ENCODE peak calls at places on chromosome 12, in four cellular contexts. Q, S, O and Y are unnamed samples.

GRCh38 chr12:65368071-65368470 is 89.6 kb downstream of the MSRB3 start:
- DNase-seq in S (no peak), O (no peak), Q (no peak), Y (no peak)

GRCh38 chr12:62260733-62261683 is 804 bp downstream of the USP15 start:
- DNase-seq in Q (peak; percentile 37), O (peak; percentile 29), S (no peak), Y (peak; percentile 35)

GRCh38 chr12:102435827-102436436 is 44.4 kb downstream of the IGF1 start:
- DNase-seq in O (no peak), S (no peak), Q (no peak), Y (no peak)

GRCh38 chr12:123723011-123723410 is 10.9 kb downstream of the ATP6V0A2 start:
- DNase-seq in S (no peak), Q (no peak), O (no peak), Y (no peak)

GRCh38 chr12:21773263-21773741 is 1.2 kb downstream of the KCNJ8 start:
- DNase-seq in Q (peak; percentile 56), S (no peak), O (peak; percentile 27), Y (no peak)

GRCh38 chr12:69602954-69603353 is 7.8 kb downstream of the LRRC10 start:
- DNase-seq in Q (peak; percentile 10), S (no peak), O (no peak), Y (no peak)

GRCh38 chr12:117387832-117388231 is 26.4 kb upstream of the NOS1 start:
- DNase-seq in S (no peak), Q (no peak), O (no peak), Y (no peak)

GRCh38 chr12:6955462-6956331 is 4.5 kb downstream of the PTPN6 start:
- DNase-seq in O (no peak), S (no peak), Q (no peak), Y (no peak)

GRCh38 chr12:121970901-121971300 is 50.8 kb upstream of the BCL7A start:
- DNase-seq in O (no peak), S (no peak), Q (no peak), Y (no peak)

GRCh38 chr12:55706840-55707671 is 648 bp downstream of the ITGA7 start:
- DNase-seq in S (no peak), Q (no peak), O (no peak), Y (no peak)

GRCh38 chr12:55705802-55706402 is 1.8 kb downstream of the ITGA7 start:
- DNase-seq in Q (peak; percentile 27), S (no peak), O (no peak), Y (no peak)

GRCh38 chr12:55712154-55712553 is 3.7 kb upstream of the BLOC1S1 start:
- DNase-seq in S (no peak), O (no peak), Q (no peak), Y (no peak)

GRCh38 chr12:55707841-55708694 is at the start of gene ITGA7:
- DNase-seq in O (no peak), Q (no peak), S (no peak), Y (peak; percentile 81)

DNA sequence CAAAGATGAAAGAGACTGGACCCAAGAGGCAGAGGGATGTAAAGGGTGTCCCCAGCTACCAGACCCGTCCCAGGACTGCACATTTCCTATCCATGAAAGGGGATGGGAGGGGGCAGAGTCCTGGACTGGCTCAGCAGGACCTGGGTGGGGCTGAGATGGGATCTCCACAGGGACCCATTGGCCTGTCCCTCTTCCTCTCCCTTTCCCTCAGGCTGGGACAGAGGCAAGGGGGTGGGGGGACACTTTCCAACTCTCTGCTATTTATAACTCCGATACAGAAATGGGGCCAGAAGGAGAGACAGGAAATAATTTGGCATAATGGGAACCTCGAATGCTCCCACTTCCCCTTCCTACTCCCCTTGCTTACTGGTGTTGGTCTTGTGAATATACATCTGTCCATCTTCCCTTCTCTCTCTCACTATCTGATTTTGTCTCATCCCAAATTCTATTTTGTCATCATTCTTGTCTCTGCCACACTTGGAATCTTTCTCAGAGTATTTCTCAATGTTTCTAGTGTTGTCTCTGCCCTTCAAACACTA is 1.1 kb upstream of the ITGA7 start:
- DNase-seq in S (no peak), O (no peak), Q (no peak), Y (no peak)
- H3K27ac ChIP-seq in S (peak overlapping the region; percentile 69), O (no peak overlapping the region), Q (no peak overlapping the region), Y (peak overlapping the region; percentile 67)

DNA sequence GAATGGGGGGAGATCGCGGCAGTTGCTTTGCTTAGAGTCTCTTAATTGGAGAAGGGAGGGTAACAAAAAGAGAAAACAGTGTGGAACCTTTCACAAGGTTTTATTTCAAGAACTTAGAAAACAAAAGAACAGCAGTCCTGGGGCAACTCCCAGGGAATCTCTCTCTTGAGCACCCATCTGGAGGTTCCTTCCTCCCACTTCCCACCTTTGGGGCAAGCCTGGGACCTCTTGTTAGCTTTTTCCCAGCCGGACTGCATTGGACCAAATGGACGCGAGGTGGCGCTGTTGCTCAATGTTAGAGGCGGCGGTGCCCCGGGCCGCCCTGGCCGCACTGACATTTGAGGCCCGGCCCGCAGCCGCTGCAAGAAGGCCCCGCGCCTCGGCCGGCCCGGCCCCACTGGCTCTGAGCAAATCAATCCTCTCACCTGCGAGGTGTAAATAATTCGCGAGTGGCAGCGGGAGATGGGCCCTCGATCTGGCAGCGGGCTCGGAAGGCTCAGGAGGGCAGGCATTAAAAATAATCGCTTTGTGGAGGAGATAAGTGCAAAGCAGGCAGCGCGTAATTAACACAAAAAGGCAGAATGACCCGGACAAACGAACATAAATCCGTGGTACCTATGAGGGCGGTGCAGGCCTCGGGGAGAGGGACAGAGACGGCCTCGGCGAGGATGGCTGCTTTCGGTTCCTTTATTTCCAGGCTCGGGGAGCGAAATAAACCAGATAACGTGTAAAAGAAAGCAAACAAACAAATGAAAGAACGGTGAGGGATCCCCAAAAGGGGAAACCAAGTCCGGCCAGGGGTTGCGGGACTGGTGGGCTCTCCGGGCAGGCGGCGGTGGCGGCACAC is 2.7 kb upstream of the HOXC8 start:
- DNase-seq in O (peak; percentile 65), S (peak; percentile 92), Q (peak; percentile 86), Y (peak; percentile 78)
- H3K4me3 ChIP-seq in O (no peak overlapping the region), S (peak overlapping the region; percentile 44), Q (no peak overlapping the region), Y (peak overlapping the region; percentile 39)

GRCh38 chr12:82705774-82706173 is 19.1 kb downstream of the TMTC2 start:
- DNase-seq in O (no peak), Q (no peak), S (no peak), Y (no peak)

GRCh38 chr12:82708507-82708906 is 21.8 kb downstream of the TMTC2 start:
- DNase-seq in S (no peak), Q (no peak), O (no peak), Y (peak; percentile 77)

DNA sequence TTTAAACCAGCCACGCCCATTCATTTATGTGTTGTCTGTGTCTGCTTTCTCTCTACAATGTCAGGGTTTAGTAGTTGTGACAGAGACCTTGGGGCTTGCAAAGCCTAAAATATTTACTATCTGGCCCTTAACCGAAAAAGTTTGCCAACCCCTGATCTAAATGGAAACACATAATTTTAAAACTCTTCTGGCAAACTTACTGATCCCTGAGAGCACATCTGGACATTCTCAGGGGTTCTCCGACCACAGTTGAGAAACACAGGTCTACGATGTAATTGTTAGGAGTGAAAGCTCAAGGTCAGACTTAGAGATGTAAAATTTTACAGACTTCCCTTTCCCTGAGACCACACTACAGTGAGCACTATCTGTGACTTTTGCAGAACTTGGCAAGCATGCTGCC is 21.4 kb downstream of the TMTC2 start:
- DNase-seq in S (no peak), O (no peak), Q (no peak), Y (no peak)
- H3K27ac ChIP-seq in S (no peak overlapping the region), O (no peak overlapping the region), Q (no peak overlapping the region), Y (peak overlapping the region; percentile 86)

DNA sequence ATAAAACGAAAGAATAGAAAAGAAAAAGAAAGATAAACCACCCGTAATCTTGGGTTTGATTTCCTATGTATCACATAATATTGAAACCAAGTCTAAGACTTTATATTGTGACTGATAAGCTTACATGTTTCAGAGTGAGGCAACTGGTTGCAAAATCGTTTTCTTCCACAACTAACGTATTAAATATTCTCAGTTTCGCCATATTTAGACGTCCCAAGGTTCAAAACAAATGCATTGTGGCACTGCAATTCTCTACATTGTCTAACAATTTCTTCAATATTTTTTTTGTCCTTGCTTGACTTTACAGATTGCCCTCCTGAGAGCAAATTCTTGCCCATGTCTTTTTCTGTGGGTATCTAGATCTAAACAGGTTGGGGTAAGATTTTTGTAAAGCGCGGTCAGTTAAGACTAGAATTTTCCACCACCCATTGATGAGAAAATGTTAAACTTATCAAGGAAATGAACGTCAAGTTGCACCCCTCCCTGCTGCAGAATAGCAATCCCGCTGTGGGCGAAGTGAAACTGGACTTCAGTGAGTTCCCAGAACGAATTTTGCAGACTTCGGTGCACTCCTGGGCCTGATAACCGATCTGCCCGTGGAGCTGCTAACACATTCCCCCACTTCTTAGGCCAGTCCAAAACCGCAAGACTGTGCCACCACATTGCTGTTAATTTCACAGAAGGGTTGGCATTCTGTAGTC is 2.7 kb downstream of the TBX3 start:
- DNase-seq in Q (no peak), O (no peak), S (no peak), Y (no peak)
- H3K4me3 ChIP-seq in Q (peak overlapping the region; percentile 57), O (peak overlapping the region; percentile 82), S (peak overlapping the region; percentile 46), Y (peak overlapping the region; percentile 60)

GRCh38 chr12:12936983-12937491 is 14.9 kb downstream of the GPRC5D start:
- DNase-seq in Q (no peak), S (no peak), O (no peak), Y (no peak)

GRCh38 chr12:12934556-12934955 is 17.4 kb downstream of the GPRC5D start:
- DNase-seq in O (no peak), Q (no peak), S (no peak), Y (no peak)

GRCh38 chr12:12941450-12942350 is 10.3 kb downstream of the GPRC5D start:
- DNase-seq in Q (no peak), O (no peak), S (no peak), Y (no peak)

GRCh38 chr12:12939888-12940287 is 12.1 kb downstream of the GPRC5D start:
- DNase-seq in O (no peak), Q (no peak), S (no peak), Y (no peak)

DNA sequence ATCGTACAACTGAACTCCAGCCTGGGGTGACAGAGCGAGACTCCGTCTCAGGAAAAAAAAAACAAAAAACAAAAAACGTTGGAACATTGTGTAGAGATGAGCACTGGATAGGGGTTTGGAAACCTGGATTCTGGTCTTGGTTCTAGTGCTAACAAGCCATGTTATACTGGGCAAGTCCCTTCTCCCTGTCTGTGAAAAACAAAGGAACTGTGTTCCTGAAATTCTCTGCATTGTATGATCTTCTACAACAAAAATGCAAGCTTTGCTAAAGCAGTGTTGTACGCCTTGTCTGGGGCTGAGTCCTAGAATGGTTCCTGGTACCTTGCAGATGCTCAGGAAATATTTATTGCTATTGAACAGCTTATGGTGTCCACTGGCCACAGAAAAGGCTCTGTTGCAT is 13.4 kb downstream of the GPRC5D start:
- DNase-seq in O (no peak), S (no peak), Q (no peak), Y (no peak)
- H3K27ac ChIP-seq in O (no peak overlapping the region), S (no peak overlapping the region), Q (no peak overlapping the region), Y (peak overlapping the region; percentile 55)